ENCODE peak calls at places on chromosomes 6 and 20, in four cellular contexts. One of them, this sample, is unnamed.

GRCh38 chr20:32674362-32674789 is 635 bp upstream of the C20orf203 start:
- DNase-seq in GM13976: peak
- DNase-seq in endothelial cell of umbilical vein: peak
- DNase-seq in PC-9: peak
- DNase-seq in this sample: no peak

GRCh38 chr20:25221592-25222460 is 26.1 kb upstream of the PYGB start:
- DNase-seq in GM13976: no peak
- DNase-seq in endothelial cell of umbilical vein: no peak
- DNase-seq in PC-9: no peak
- DNase-seq in this sample: no peak

GRCh38 chr6:132060591-132060990 is 109.4 kb upstream of the CCN2 start:
- DNase-seq in GM13976: no peak
- DNase-seq in endothelial cell of umbilical vein: peak
- DNase-seq in PC-9: no peak
- DNase-seq in this sample: no peak

GRCh38 chr6:107493158-107494057 is 3.5 kb downstream of the SOBP start:
- DNase-seq in GM13976: no peak
- DNase-seq in endothelial cell of umbilical vein: peak
- DNase-seq in PC-9: no peak
- DNase-seq in this sample: no peak

GRCh38 chr20:38186788-38187221 is 21.7 kb upstream of the TGM2 start:
- DNase-seq in GM13976: no peak
- DNase-seq in endothelial cell of umbilical vein: peak
- DNase-seq in PC-9: peak
- DNase-seq in this sample: no peak

GRCh38 chr6:56911847-56912246 is 43.1 kb upstream of the BEND6 start:
- DNase-seq in GM13976: no peak
- DNase-seq in endothelial cell of umbilical vein: no peak
- DNase-seq in PC-9: peak
- DNase-seq in this sample: no peak

GRCh38 chr20:44040202-44040915 is 125.7 kb downstream of the TOX2 start:
- DNase-seq in GM13976: no peak
- DNase-seq in endothelial cell of umbilical vein: no peak
- DNase-seq in PC-9: no peak
- DNase-seq in this sample: no peak

GRCh38 chr6:12911387-12911960 is 194.9 kb downstream of the PHACTR1 start:
- DNase-seq in GM13976: peak
- DNase-seq in endothelial cell of umbilical vein: peak
- DNase-seq in PC-9: no peak
- DNase-seq in this sample: no peak

GRCh38 chr6:25747477-25747876 is 7.1 kb upstream of the SLC17A4 start:
- DNase-seq in GM13976: no peak
- DNase-seq in endothelial cell of umbilical vein: no peak
- DNase-seq in PC-9: no peak
- DNase-seq in this sample: no peak

GRCh38 chr6:43934183-43934802 is 164.3 kb downstream of the VEGFA start:
- DNase-seq in GM13976: no peak
- DNase-seq in endothelial cell of umbilical vein: no peak
- DNase-seq in PC-9: no peak
- DNase-seq in this sample: no peak

GRCh38 chr20:25191689-25192088 is 3.8 kb upstream of the ENTPD6 start:
- DNase-seq in GM13976: no peak
- DNase-seq in endothelial cell of umbilical vein: no peak
- DNase-seq in PC-9: no peak
- DNase-seq in this sample: no peak

GRCh38 chr20:49156481-49156880 is 31.7 kb downstream of the STAU1 start:
- DNase-seq in GM13976: no peak
- DNase-seq in endothelial cell of umbilical vein: no peak
- DNase-seq in PC-9: no peak
- DNase-seq in this sample: no peak
- TF ChIP-seq CTCF in GM13976: no peak
- TF ChIP-seq CTCF in endothelial cell of umbilical vein: no peak
- TF ChIP-seq CTCF in PC-9: no peak
- TF ChIP-seq CTCF in this sample: no peak

GRCh38 chr20:6180531-6180930 is 57.7 kb upstream of the FERMT1 start:
- DNase-seq in GM13976: no peak
- DNase-seq in endothelial cell of umbilical vein: no peak
- DNase-seq in PC-9: no peak
- DNase-seq in this sample: no peak

GRCh38 chr20:6184086-6184485 is 61.3 kb upstream of the FERMT1 start:
- DNase-seq in GM13976: no peak
- DNase-seq in endothelial cell of umbilical vein: no peak
- DNase-seq in PC-9: no peak
- DNase-seq in this sample: no peak

GRCh38 chr20:6173481-6173880 is 50.7 kb upstream of the FERMT1 start:
- DNase-seq in GM13976: no peak
- DNase-seq in endothelial cell of umbilical vein: no peak
- DNase-seq in PC-9: no peak
- DNase-seq in this sample: no peak

DNA sequence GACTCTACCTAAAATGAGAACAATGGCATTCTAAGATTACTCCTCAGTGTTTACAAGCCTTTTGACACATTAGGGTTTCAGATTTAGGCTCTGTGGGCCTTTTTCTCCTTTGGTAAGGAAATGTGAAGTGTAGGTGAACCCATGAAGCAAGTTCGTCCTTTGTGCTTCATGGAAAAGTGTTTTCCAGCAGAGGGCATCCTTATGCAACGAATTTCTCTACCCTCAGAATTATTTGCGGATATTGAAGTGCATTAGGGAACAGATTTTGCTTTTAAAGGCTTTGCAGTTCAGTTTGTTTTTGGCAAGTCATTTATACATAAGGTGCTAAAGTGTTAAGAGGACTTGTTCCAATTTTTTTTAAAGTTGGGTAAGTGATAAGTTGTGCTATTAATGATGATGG is 55.7 kb upstream of the FERMT1 start:
- DNase-seq in GM13976: no peak
- DNase-seq in endothelial cell of umbilical vein: peak
- DNase-seq in PC-9: no peak
- DNase-seq in this sample: no peak
- TF ChIP-seq CTCF in GM13976: peak
- TF ChIP-seq CTCF in endothelial cell of umbilical vein: peak
- TF ChIP-seq CTCF in PC-9: peak
- TF ChIP-seq CTCF in this sample: peak

GRCh38 chr6:118309337-118310093 is 238.6 kb upstream of the PLN start:
- DNase-seq in GM13976: no peak
- DNase-seq in endothelial cell of umbilical vein: no peak
- DNase-seq in PC-9: no peak
- DNase-seq in this sample: no peak
- TF ChIP-seq CTCF in GM13976: no peak
- TF ChIP-seq CTCF in endothelial cell of umbilical vein: no peak
- TF ChIP-seq CTCF in PC-9: no peak
- TF ChIP-seq CTCF in this sample: no peak

GRCh38 chr20:22343612-22344011 is 240.8 kb downstream of the FOXA2 start:
- DNase-seq in GM13976: no peak
- DNase-seq in endothelial cell of umbilical vein: no peak
- DNase-seq in PC-9: no peak
- DNase-seq in this sample: no peak

GRCh38 chr20:22339946-22340345 is 244.4 kb downstream of the FOXA2 start:
- DNase-seq in GM13976: no peak
- DNase-seq in endothelial cell of umbilical vein: no peak
- DNase-seq in PC-9: no peak
- DNase-seq in this sample: no peak

GRCh38 chr20:22342410-22342809 is 242.0 kb downstream of the FOXA2 start:
- DNase-seq in GM13976: no peak
- DNase-seq in endothelial cell of umbilical vein: no peak
- DNase-seq in PC-9: no peak
- DNase-seq in this sample: no peak

GRCh38 chr20:22339091-22339881 is 245.1 kb downstream of the FOXA2 start:
- DNase-seq in GM13976: peak
- DNase-seq in endothelial cell of umbilical vein: peak
- DNase-seq in PC-9: peak
- DNase-seq in this sample: no peak

GRCh38 chr20:22341508-22341907 is 242.9 kb downstream of the FOXA2 start:
- DNase-seq in GM13976: no peak
- DNase-seq in endothelial cell of umbilical vein: no peak
- DNase-seq in PC-9: peak
- DNase-seq in this sample: no peak
- TF ChIP-seq CTCF in GM13976: no peak
- TF ChIP-seq CTCF in endothelial cell of umbilical vein: no peak
- TF ChIP-seq CTCF in PC-9: no peak
- TF ChIP-seq CTCF in this sample: no peak

DNA sequence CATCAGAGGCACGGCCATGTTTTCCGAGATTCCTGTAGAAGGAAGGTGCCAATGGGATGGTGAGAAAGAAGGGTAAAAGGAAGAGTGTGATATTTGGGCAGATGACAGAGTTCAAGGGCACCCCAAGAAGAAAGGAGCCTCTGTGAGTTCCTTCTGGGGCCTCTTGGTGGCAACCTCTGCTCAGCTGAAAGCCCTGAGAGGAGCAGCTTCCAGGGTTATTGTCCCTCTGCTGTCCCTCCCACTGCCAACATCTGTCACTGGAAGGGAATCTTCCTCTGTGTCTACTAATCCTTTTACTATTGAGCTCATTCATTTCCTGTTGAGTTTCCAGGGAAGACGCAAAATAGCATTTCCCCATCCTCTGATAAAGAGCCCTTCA is 40.0 kb upstream of the KCNK16 start:
- DNase-seq in GM13976: no peak
- DNase-seq in endothelial cell of umbilical vein: no peak
- DNase-seq in PC-9: no peak
- DNase-seq in this sample: no peak
- TF ChIP-seq CTCF in GM13976: no peak
- TF ChIP-seq CTCF in endothelial cell of umbilical vein: no peak
- TF ChIP-seq CTCF in PC-9: no peak
- TF ChIP-seq CTCF in this sample: no peak

DNA sequence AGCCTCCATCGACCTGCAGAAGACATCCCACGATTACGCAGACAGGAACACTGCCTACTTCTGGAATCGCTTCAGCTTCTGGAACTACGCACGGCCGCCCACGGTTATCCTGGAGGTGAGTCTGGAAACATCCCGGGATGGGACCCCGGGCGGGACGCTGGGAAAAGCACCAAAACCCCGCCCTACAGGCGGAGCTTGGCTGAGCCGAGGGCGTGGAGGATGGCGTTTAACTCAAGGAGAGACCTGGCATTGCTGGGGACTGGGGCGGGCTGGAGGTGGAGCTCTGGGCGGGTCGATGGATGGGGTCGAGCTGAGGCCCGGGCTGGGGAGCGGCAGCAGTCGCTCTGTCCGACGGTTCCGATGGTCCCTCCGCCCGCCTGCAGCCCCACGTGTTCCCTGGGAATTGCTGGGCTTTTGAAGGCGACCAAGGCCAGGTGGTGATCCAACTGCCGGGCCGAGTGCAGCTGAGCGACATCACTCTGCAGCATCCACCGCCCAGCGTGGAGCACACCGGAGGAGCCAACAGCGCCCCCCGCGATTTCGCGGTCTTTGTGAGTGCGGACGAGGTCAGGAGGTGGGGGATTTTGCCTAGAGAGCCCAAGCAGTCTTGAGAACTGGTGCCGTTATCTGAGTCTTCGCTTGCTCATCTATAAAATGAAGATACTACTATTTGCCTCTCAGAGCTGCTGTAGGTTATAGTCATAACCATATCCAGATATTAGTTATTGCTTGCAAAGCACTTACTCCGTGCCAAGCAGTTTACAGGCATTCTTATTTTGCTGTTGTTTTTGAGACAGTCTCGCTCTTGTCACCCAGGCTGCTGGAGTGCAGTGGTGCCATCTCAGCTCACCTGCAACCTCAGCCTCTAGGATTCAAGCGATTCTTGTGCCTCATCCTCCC is 3.8 kb downstream of the SPAG4 start:
- DNase-seq in GM13976: peak
- DNase-seq in endothelial cell of umbilical vein: peak
- DNase-seq in PC-9: peak
- DNase-seq in this sample: no peak
- TF ChIP-seq CTCF in GM13976: peak
- TF ChIP-seq CTCF in endothelial cell of umbilical vein: peak
- TF ChIP-seq CTCF in PC-9: peak
- TF ChIP-seq CTCF in this sample: peak

This sample was measured in osteocyte.